ENCODE peak calls at places on chromosomes 12 and 14, in eight cellular contexts. One of them, this sample, is unnamed.

GRCh38 chr14:92549853-92550244 is 36.3 kb downstream of the RIN3 start:
- DNase-seq in adrenal gland: peak; percentile 82
- DNase-seq in GM12878: no peak
- DNase-seq in CD8-positive, alpha-beta memory T cell: no peak
- DNase-seq in transverse colon: no peak
- DNase-seq in Peyer's patch: no peak
- DNase-seq in GM23338: no peak
- DNase-seq in neural progenitor cell: no peak
- DNase-seq in this sample: no peak

GRCh38 chr12:29879606-29880308 is 96.0 kb upstream of the TMTC1 start:
- DNase-seq in CD8-positive, alpha-beta memory T cell: no peak
- DNase-seq in GM12878: no peak
- DNase-seq in neural progenitor cell: no peak
- DNase-seq in transverse colon: no peak
- DNase-seq in GM23338: peak; percentile 41
- DNase-seq in adrenal gland: no peak
- DNase-seq in Peyer's patch: no peak
- DNase-seq in this sample: no peak

GRCh38 chr14:63893701-63894458 is 41.1 kb downstream of the SYNE2 start:
- DNase-seq in Peyer's patch: peak; percentile 56
- DNase-seq in adrenal gland: no peak
- DNase-seq in GM12878: no peak
- DNase-seq in GM23338: peak; percentile 52
- DNase-seq in neural progenitor cell: peak; percentile 34
- DNase-seq in transverse colon: peak; percentile 35
- DNase-seq in CD8-positive, alpha-beta memory T cell: no peak
- DNase-seq in this sample: peak; percentile 36

GRCh38 chr14:61547186-61548121 is 147.9 kb upstream of the HIF1A start:
- DNase-seq in transverse colon: no peak
- DNase-seq in CD8-positive, alpha-beta memory T cell: no peak
- DNase-seq in Peyer's patch: no peak
- DNase-seq in neural progenitor cell: no peak
- DNase-seq in GM12878: no peak
- DNase-seq in adrenal gland: peak; percentile 71
- DNase-seq in GM23338: no peak
- DNase-seq in this sample: no peak

GRCh38 chr14:99918781-99919180 is 125.6 kb downstream of the EML1 start:
- DNase-seq in GM23338: no peak
- DNase-seq in Peyer's patch: no peak
- DNase-seq in CD8-positive, alpha-beta memory T cell: no peak
- DNase-seq in transverse colon: no peak
- DNase-seq in GM12878: no peak
- DNase-seq in neural progenitor cell: no peak
- DNase-seq in adrenal gland: no peak
- DNase-seq in this sample: no peak

GRCh38 chr12:1890810-1891209 is 27.6 kb downstream of the CACNA2D4 start:
- DNase-seq in CD8-positive, alpha-beta memory T cell: no peak
- DNase-seq in GM12878: no peak
- DNase-seq in transverse colon: no peak
- DNase-seq in Peyer's patch: no peak
- DNase-seq in neural progenitor cell: no peak
- DNase-seq in GM23338: no peak
- DNase-seq in adrenal gland: no peak
- DNase-seq in this sample: peak; percentile 30

GRCh38 chr14:61330511-61330910 is 9.1 kb downstream of the PRKCH start:
- DNase-seq in transverse colon: no peak
- DNase-seq in CD8-positive, alpha-beta memory T cell: no peak
- DNase-seq in GM23338: no peak
- DNase-seq in neural progenitor cell: no peak
- DNase-seq in adrenal gland: no peak
- DNase-seq in Peyer's patch: no peak
- DNase-seq in GM12878: no peak
- DNase-seq in this sample: no peak

GRCh38 chr14:75221797-75222196 is 45.4 kb upstream of the TMED10 start:
- DNase-seq in transverse colon: no peak
- DNase-seq in CD8-positive, alpha-beta memory T cell: no peak
- DNase-seq in Peyer's patch: no peak
- DNase-seq in neural progenitor cell: no peak
- DNase-seq in GM12878: no peak
- DNase-seq in GM23338: no peak
- DNase-seq in adrenal gland: no peak
- DNase-seq in this sample: no peak

GRCh38 chr12:76270657-76271358 is 77.4 kb downstream of the BBS10 start:
- DNase-seq in CD8-positive, alpha-beta memory T cell: no peak
- DNase-seq in GM23338: no peak
- DNase-seq in adrenal gland: no peak
- DNase-seq in Peyer's patch: no peak
- DNase-seq in transverse colon: no peak
- DNase-seq in neural progenitor cell: no peak
- DNase-seq in GM12878: no peak
- DNase-seq in this sample: no peak

GRCh38 chr14:104895786-104896642 is 28.7 kb upstream of the PLD4 start:
- DNase-seq in GM23338: no peak
- DNase-seq in adrenal gland: peak; percentile 63
- DNase-seq in CD8-positive, alpha-beta memory T cell: no peak
- DNase-seq in transverse colon: peak; percentile 11
- DNase-seq in GM12878: no peak
- DNase-seq in neural progenitor cell: no peak
- DNase-seq in Peyer's patch: peak; percentile 43
- DNase-seq in this sample: no peak

GRCh38 chr12:110577717-110578521 is 5.2 kb downstream of the PPTC7 start:
- DNase-seq in neural progenitor cell: no peak
- DNase-seq in Peyer's patch: no peak
- DNase-seq in transverse colon: peak; percentile 42
- DNase-seq in GM23338: no peak
- DNase-seq in GM12878: peak; percentile 84
- DNase-seq in adrenal gland: no peak
- DNase-seq in CD8-positive, alpha-beta memory T cell: peak; percentile 65
- DNase-seq in this sample: no peak

GRCh38 chr12:116918464-116918863 is 7.7 kb downstream of the FBXW8 start:
- DNase-seq in transverse colon: no peak
- DNase-seq in neural progenitor cell: no peak
- DNase-seq in GM12878: no peak
- DNase-seq in adrenal gland: no peak
- DNase-seq in CD8-positive, alpha-beta memory T cell: no peak
- DNase-seq in GM23338: peak; percentile 24
- DNase-seq in Peyer's patch: no peak
- DNase-seq in this sample: no peak

GRCh38 chr14:52951730-52952481 is 1.1 kb upstream of the FERMT2 start:
- DNase-seq in CD8-positive, alpha-beta memory T cell: no peak
- DNase-seq in neural progenitor cell: peak; percentile 79
- DNase-seq in Peyer's patch: no peak
- DNase-seq in GM12878: no peak
- DNase-seq in transverse colon: peak; percentile 18
- DNase-seq in adrenal gland: peak; percentile 62
- DNase-seq in GM23338: peak; percentile 83
- DNase-seq in this sample: peak; percentile 73

GRCh38 chr12:16112626-16113560 is 164.6 kb downstream of the SLC15A5 start:
- DNase-seq in CD8-positive, alpha-beta memory T cell: no peak
- DNase-seq in Peyer's patch: no peak
- DNase-seq in GM12878: no peak
- DNase-seq in adrenal gland: no peak
- DNase-seq in neural progenitor cell: peak; percentile 54
- DNase-seq in transverse colon: no peak
- DNase-seq in GM23338: peak; percentile 74
- DNase-seq in this sample: no peak

GRCh38 chr12:116127858-116128257 is 149.6 kb downstream of the MED13L start:
- DNase-seq in Peyer's patch: no peak
- DNase-seq in adrenal gland: no peak
- DNase-seq in CD8-positive, alpha-beta memory T cell: no peak
- DNase-seq in transverse colon: no peak
- DNase-seq in GM12878: no peak
- DNase-seq in neural progenitor cell: peak; percentile 18
- DNase-seq in GM23338: no peak
- DNase-seq in this sample: no peak

GRCh38 chr12:71392521-71393145 is 47.0 kb upstream of the LGR5 start:
- DNase-seq in CD8-positive, alpha-beta memory T cell: no peak
- DNase-seq in GM23338: peak; percentile 88
- DNase-seq in GM12878: peak; percentile 12
- DNase-seq in neural progenitor cell: peak; percentile 74
- DNase-seq in adrenal gland: peak; percentile 21
- DNase-seq in Peyer's patch: no peak
- DNase-seq in transverse colon: no peak
- DNase-seq in this sample: no peak

GRCh38 chr12:40203060-40203430 is 21.8 kb upstream of the LRRK2 start:
- DNase-seq in GM23338: no peak
- DNase-seq in Peyer's patch: no peak
- DNase-seq in CD8-positive, alpha-beta memory T cell: no peak
- DNase-seq in GM12878: no peak
- DNase-seq in adrenal gland: no peak
- DNase-seq in transverse colon: no peak
- DNase-seq in neural progenitor cell: no peak
- DNase-seq in this sample: no peak

GRCh38 chr12:1776139-1776975 is 44.0 kb upstream of the LRTM2 start:
- DNase-seq in GM12878: no peak
- DNase-seq in neural progenitor cell: peak; percentile 12
- DNase-seq in CD8-positive, alpha-beta memory T cell: no peak
- DNase-seq in Peyer's patch: no peak
- DNase-seq in adrenal gland: no peak
- DNase-seq in transverse colon: no peak
- DNase-seq in GM23338: no peak
- DNase-seq in this sample: peak; percentile 36

GRCh38 chr12:66103011-66103913 is 27.3 kb downstream of the LLPH start:
- DNase-seq in CD8-positive, alpha-beta memory T cell: no peak
- DNase-seq in adrenal gland: no peak
- DNase-seq in transverse colon: no peak
- DNase-seq in GM23338: peak; percentile 65
- DNase-seq in neural progenitor cell: peak; percentile 11
- DNase-seq in GM12878: no peak
- DNase-seq in Peyer's patch: no peak
- DNase-seq in this sample: no peak

GRCh38 chr12:33314223-33314622 is 125.4 kb downstream of the SYT10 start:
- DNase-seq in neural progenitor cell: no peak
- DNase-seq in transverse colon: no peak
- DNase-seq in GM23338: no peak
- DNase-seq in Peyer's patch: no peak
- DNase-seq in CD8-positive, alpha-beta memory T cell: no peak
- DNase-seq in adrenal gland: no peak
- DNase-seq in GM12878: no peak
- DNase-seq in this sample: no peak

GRCh38 chr12:33310471-33310870 is 129.1 kb downstream of the SYT10 start:
- DNase-seq in GM12878: no peak
- DNase-seq in transverse colon: no peak
- DNase-seq in GM23338: no peak
- DNase-seq in CD8-positive, alpha-beta memory T cell: no peak
- DNase-seq in adrenal gland: no peak
- DNase-seq in neural progenitor cell: no peak
- DNase-seq in Peyer's patch: no peak
- DNase-seq in this sample: no peak

GRCh38 chr12:33313476-33313875 is 126.1 kb downstream of the SYT10 start:
- DNase-seq in GM12878: no peak
- DNase-seq in adrenal gland: no peak
- DNase-seq in Peyer's patch: no peak
- DNase-seq in CD8-positive, alpha-beta memory T cell: no peak
- DNase-seq in transverse colon: no peak
- DNase-seq in GM23338: no peak
- DNase-seq in neural progenitor cell: no peak
- DNase-seq in this sample: no peak
- H3K4me1 ChIP-seq in GM12878: no peaks in the 10 kb centered on the region
- H3K4me1 ChIP-seq in adrenal gland: no peaks in the 10 kb centered on the region
- H3K4me1 ChIP-seq in Peyer's patch: no peaks in the 10 kb centered on the region
- H3K4me1 ChIP-seq in CD8-positive, alpha-beta memory T cell: no peaks in the 10 kb centered on the region
- H3K4me1 ChIP-seq in transverse colon: no peaks in the 10 kb centered on the region
- H3K4me1 ChIP-seq in GM23338: peaks cover 3% of the 10 kb centered on the region
- H3K4me1 ChIP-seq in neural progenitor cell: no peaks in the 10 kb centered on the region
- H3K4me1 ChIP-seq in this sample: peaks cover 19% of the 10 kb centered on the region

GRCh38 chr12:62207248-62207647 is 53.0 kb upstream of the USP15 start:
- DNase-seq in adrenal gland: no peak
- DNase-seq in CD8-positive, alpha-beta memory T cell: no peak
- DNase-seq in GM12878: no peak
- DNase-seq in Peyer's patch: no peak
- DNase-seq in neural progenitor cell: no peak
- DNase-seq in transverse colon: no peak
- DNase-seq in GM23338: no peak
- DNase-seq in this sample: no peak
- H3K4me1 ChIP-seq in adrenal gland: peaks cover 4% of the 10 kb centered on the region
- H3K4me1 ChIP-seq in CD8-positive, alpha-beta memory T cell: no peaks in the 10 kb centered on the region
- H3K4me1 ChIP-seq in GM12878: no peaks in the 10 kb centered on the region
- H3K4me1 ChIP-seq in Peyer's patch: no peaks in the 10 kb centered on the region
- H3K4me1 ChIP-seq in neural progenitor cell: no peaks in the 10 kb centered on the region
- H3K4me1 ChIP-seq in transverse colon: no peaks in the 10 kb centered on the region
- H3K4me1 ChIP-seq in GM23338: no peaks in the 10 kb centered on the region
- H3K4me1 ChIP-seq in this sample: peaks cover 19% of the 10 kb centered on the region

DNA sequence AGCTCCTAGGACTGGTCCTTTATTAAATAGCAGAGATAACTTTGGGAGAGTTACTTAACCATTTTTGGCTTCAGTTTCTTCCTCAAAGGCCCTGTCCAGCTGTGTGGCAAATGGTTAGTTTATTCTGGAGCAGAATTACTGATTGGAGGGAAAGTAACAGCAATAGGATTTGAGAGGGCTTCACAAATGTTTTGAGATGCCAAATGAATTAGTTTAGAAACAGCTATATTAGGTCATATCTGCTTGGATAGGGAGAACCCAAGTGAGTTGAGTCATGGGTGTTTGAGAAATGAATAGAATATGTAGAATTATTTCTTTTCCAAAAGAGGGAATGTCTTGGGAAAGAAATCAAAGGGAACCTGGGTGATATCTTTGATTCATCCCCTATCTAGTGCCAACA is 17.5 kb downstream of the RASSF3 start:
- DNase-seq in GM23338: no peak
- DNase-seq in neural progenitor cell: no peak
- DNase-seq in Peyer's patch: no peak
- DNase-seq in GM12878: no peak
- DNase-seq in transverse colon: no peak
- DNase-seq in adrenal gland: no peak
- DNase-seq in CD8-positive, alpha-beta memory T cell: no peak
- DNase-seq in this sample: no peak
- H3K4me1 ChIP-seq in GM23338: peaks cover 32% of the 10 kb centered on the region
- H3K4me1 ChIP-seq in neural progenitor cell: peaks cover 18% of the 10 kb centered on the region
- H3K4me1 ChIP-seq in Peyer's patch: peaks cover 25% of the 10 kb centered on the region
- H3K4me1 ChIP-seq in GM12878: peaks cover 28% of the 10 kb centered on the region
- H3K4me1 ChIP-seq in transverse colon: peaks cover 32% of the 10 kb centered on the region
- H3K4me1 ChIP-seq in adrenal gland: peaks cover 48% of the 10 kb centered on the region
- H3K4me1 ChIP-seq in CD8-positive, alpha-beta memory T cell: peaks cover 91% of the 10 kb centered on the region
- H3K4me1 ChIP-seq in this sample: peaks cover 28% of the 10 kb centered on the region

DNA sequence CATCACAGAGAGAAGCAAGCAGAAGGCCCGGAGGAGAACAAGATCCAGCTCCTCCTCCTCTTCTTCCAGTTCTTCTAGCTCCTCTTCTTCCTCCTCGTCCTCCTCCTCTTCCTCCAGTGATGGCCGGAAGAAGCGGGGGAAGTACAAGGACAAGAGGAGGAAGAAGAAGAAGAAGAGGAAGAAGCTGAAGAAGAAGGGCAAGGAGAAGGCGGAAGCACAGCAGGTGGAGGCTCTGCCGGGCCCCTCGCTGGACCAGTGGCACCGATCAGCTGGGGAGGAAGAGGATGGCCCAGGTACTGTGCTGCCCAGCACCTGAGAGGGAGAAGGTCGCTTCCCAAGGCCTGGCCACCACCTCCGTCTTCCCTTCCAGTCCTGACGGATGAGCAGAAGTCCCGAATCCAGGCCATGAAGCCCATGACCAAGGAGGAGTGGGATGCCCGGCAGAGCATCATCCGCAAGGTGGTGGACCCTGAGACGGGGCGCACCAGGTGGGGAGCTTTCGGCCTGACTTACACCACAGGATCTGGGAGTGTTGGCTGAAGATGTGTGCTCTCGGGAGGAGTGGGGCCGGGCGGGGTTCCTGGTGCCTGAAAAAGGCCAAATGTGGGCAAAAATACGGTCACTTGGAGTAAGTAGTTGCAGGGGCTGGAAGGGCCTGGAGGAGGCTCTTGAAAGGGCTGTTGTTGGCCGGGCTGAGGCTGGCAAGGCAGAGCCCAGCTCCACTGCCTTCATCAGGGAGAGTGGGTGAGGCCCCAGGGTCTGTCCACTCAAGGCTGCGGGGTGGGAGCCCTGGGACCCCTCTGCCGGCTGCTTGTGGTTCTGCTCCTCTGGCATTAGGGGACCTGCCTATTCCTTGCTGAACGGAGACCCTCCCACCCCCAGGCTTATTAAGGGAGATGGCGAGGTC is 1.4 kb downstream of the ARL6IP4 start:
- DNase-seq in CD8-positive, alpha-beta memory T cell: no peak
- DNase-seq in adrenal gland: peak; percentile 25
- DNase-seq in Peyer's patch: no peak
- DNase-seq in GM23338: no peak
- DNase-seq in transverse colon: no peak
- DNase-seq in GM12878: no peak
- DNase-seq in neural progenitor cell: no peak
- DNase-seq in this sample: no peak
- H3K4me1 ChIP-seq in CD8-positive, alpha-beta memory T cell: peaks cover 43% of the 10 kb centered on the region
- H3K4me1 ChIP-seq in adrenal gland: peaks cover 69% of the 10 kb centered on the region
- H3K4me1 ChIP-seq in Peyer's patch: peaks cover 75% of the 10 kb centered on the region
- H3K4me1 ChIP-seq in GM23338: peaks cover 17% of the 10 kb centered on the region
- H3K4me1 ChIP-seq in transverse colon: peaks cover 28% of the 10 kb centered on the region
- H3K4me1 ChIP-seq in GM12878: peaks cover 19% of the 10 kb centered on the region
- H3K4me1 ChIP-seq in neural progenitor cell: peaks cover 13% of the 10 kb centered on the region
- H3K4me1 ChIP-seq in this sample: peaks cover 6% of the 10 kb centered on the region